ENCODE peak calls at places on chromosomes 11 and 22, in ten cellular contexts. One of them, this sample, is unnamed.
A peak's percentile ranks its signal among the peaks of the same experiment; 100 is the strongest.

GRCh38 chr22:43789452-43789851 is 22.7 kb downstream of the EFCAB6 start:
- DNase-seq in IMR-90: peak; percentile 99
- DNase-seq in osteoblast: peak; percentile 79
- DNase-seq in neuronal stem cell: no peak
- DNase-seq in A549: peak; percentile 33
- DNase-seq in astrocyte: peak; percentile 98
- DNase-seq in H1: no peak
- DNase-seq in mammary epithelial cell: peak; percentile 94
- DNase-seq in fibroblast of lung: peak; percentile 87
- DNase-seq in PC-3: peak; percentile 70
- DNase-seq in this sample: no peak

GRCh38 chr22:20885557-20886323 is 26.9 kb downstream of the SNAP29 start:
- DNase-seq in IMR-90: peak; percentile 82
- DNase-seq in osteoblast: peak; percentile 94
- DNase-seq in neuronal stem cell: peak; percentile 54
- DNase-seq in A549: peak; percentile 83
- DNase-seq in astrocyte: peak; percentile 62
- DNase-seq in H1: peak; percentile 69
- DNase-seq in mammary epithelial cell: peak; percentile 75
- DNase-seq in fibroblast of lung: peak; percentile 84
- DNase-seq in PC-3: peak; percentile 78
- DNase-seq in this sample: peak; percentile 36

GRCh38 chr11:27319065-27319464 is 44.0 kb downstream of the CCDC34 start:
- DNase-seq in IMR-90: peak; percentile 72
- DNase-seq in osteoblast: peak; percentile 66
- DNase-seq in neuronal stem cell: no peak
- DNase-seq in A549: peak; percentile 58
- DNase-seq in astrocyte: peak; percentile 89
- DNase-seq in H1: no peak
- DNase-seq in mammary epithelial cell: peak; percentile 81
- DNase-seq in fibroblast of lung: no peak
- DNase-seq in PC-3: peak; percentile 50
- DNase-seq in this sample: no peak

GRCh38 chr22:29270475-29271271 is 2.6 kb downstream of the EWSR1 start:
- DNase-seq in IMR-90: peak; percentile 58
- DNase-seq in osteoblast: peak; percentile 9
- DNase-seq in neuronal stem cell: no peak
- DNase-seq in A549: no peak
- DNase-seq in astrocyte: peak; percentile 59
- DNase-seq in H1: no peak
- DNase-seq in mammary epithelial cell: peak; percentile 11
- DNase-seq in fibroblast of lung: peak; percentile 43
- DNase-seq in PC-3: peak; percentile 54
- DNase-seq in this sample: peak; percentile 30

GRCh38 chr11:20501971-20502370 is 97.4 kb upstream of the SLC6A5 start:
- DNase-seq in IMR-90: no peak
- DNase-seq in osteoblast: no peak
- DNase-seq in neuronal stem cell: no peak
- DNase-seq in A549: no peak
- DNase-seq in astrocyte: peak; percentile 27
- DNase-seq in H1: no peak
- DNase-seq in mammary epithelial cell: peak; percentile 47
- DNase-seq in fibroblast of lung: no peak
- DNase-seq in PC-3: no peak
- DNase-seq in this sample: no peak

GRCh38 chr11:75090778-75091177 is 5.9 kb downstream of the OR2AT4 start:
- DNase-seq in IMR-90: no peak
- DNase-seq in osteoblast: no peak
- DNase-seq in neuronal stem cell: no peak
- DNase-seq in A549: no peak
- DNase-seq in astrocyte: no peak
- DNase-seq in H1: no peak
- DNase-seq in mammary epithelial cell: no peak
- DNase-seq in fibroblast of lung: no peak
- DNase-seq in PC-3: no peak
- DNase-seq in this sample: no peak

GRCh38 chr11:47332791-47333525 is 19.5 kb downstream of the MYBPC3 start:
- DNase-seq in IMR-90: no peak
- DNase-seq in osteoblast: peak; percentile 88
- DNase-seq in neuronal stem cell: no peak
- DNase-seq in A549: no peak
- DNase-seq in astrocyte: no peak
- DNase-seq in H1: no peak
- DNase-seq in mammary epithelial cell: no peak
- DNase-seq in fibroblast of lung: no peak
- DNase-seq in PC-3: no peak
- DNase-seq in this sample: no peak

GRCh38 chr22:44088976-44089570 is 65.0 kb downstream of the PARVB start:
- DNase-seq in IMR-90: peak; percentile 22
- DNase-seq in osteoblast: peak; percentile 97
- DNase-seq in neuronal stem cell: no peak
- DNase-seq in A549: no peak
- DNase-seq in astrocyte: peak; percentile 85
- DNase-seq in H1: no peak
- DNase-seq in mammary epithelial cell: peak; percentile 78
- DNase-seq in fibroblast of lung: no peak
- DNase-seq in PC-3: no peak
- DNase-seq in this sample: no peak

GRCh38 chr11:59053387-59053786 is 32.7 kb upstream of the GLYATL1B start:
- DNase-seq in IMR-90: peak; percentile 49
- DNase-seq in osteoblast: peak; percentile 27
- DNase-seq in neuronal stem cell: peak; percentile 57
- DNase-seq in A549: no peak
- DNase-seq in astrocyte: peak; percentile 8
- DNase-seq in H1: peak; percentile 25
- DNase-seq in mammary epithelial cell: peak; percentile 25
- DNase-seq in fibroblast of lung: peak; percentile 53
- DNase-seq in PC-3: peak; percentile 75
- DNase-seq in this sample: peak; percentile 76

GRCh38 chr22:43851979-43852307 is 10.4 kb downstream of the SULT4A1 start:
- DNase-seq in IMR-90: no peak
- DNase-seq in osteoblast: no peak
- DNase-seq in neuronal stem cell: no peak
- DNase-seq in A549: no peak
- DNase-seq in astrocyte: no peak
- DNase-seq in H1: no peak
- DNase-seq in mammary epithelial cell: no peak
- DNase-seq in fibroblast of lung: no peak
- DNase-seq in PC-3: no peak
- DNase-seq in this sample: no peak

GRCh38 chr11:34204396-34205279 is 99.2 kb downstream of the NAT10 start:
- DNase-seq in IMR-90: peak; percentile 63
- DNase-seq in osteoblast: peak; percentile 83
- DNase-seq in neuronal stem cell: no peak
- DNase-seq in A549: peak; percentile 93
- DNase-seq in astrocyte: peak; percentile 70
- DNase-seq in H1: no peak
- DNase-seq in mammary epithelial cell: peak; percentile 97
- DNase-seq in fibroblast of lung: no peak
- DNase-seq in PC-3: peak; percentile 97
- DNase-seq in this sample: no peak

GRCh38 chr11:84420261-84420660 is 1134.1 kb upstream of the CCDC90B start:
- DNase-seq in IMR-90: no peak
- DNase-seq in osteoblast: no peak
- DNase-seq in neuronal stem cell: peak; percentile 50
- DNase-seq in A549: no peak
- DNase-seq in astrocyte: peak; percentile 39
- DNase-seq in H1: no peak
- DNase-seq in mammary epithelial cell: no peak
- DNase-seq in fibroblast of lung: peak; percentile 2
- DNase-seq in PC-3: no peak
- DNase-seq in this sample: no peak

GRCh38 chr11:60307507-60308195 is 19.4 kb upstream of the MS4A6E start:
- DNase-seq in IMR-90: no peak
- DNase-seq in osteoblast: no peak
- DNase-seq in neuronal stem cell: no peak
- DNase-seq in A549: no peak
- DNase-seq in astrocyte: no peak
- DNase-seq in H1: no peak
- DNase-seq in mammary epithelial cell: peak; percentile 41
- DNase-seq in fibroblast of lung: no peak
- DNase-seq in PC-3: no peak
- DNase-seq in this sample: no peak

GRCh38 chr11:1702506-1702905 is 5.5 kb downstream of the KRTAP5-6 start:
- DNase-seq in IMR-90: no peak
- DNase-seq in osteoblast: no peak
- DNase-seq in neuronal stem cell: no peak
- DNase-seq in A549: no peak
- DNase-seq in astrocyte: no peak
- DNase-seq in H1: no peak
- DNase-seq in mammary epithelial cell: no peak
- DNase-seq in fibroblast of lung: no peak
- DNase-seq in PC-3: no peak
- DNase-seq in this sample: no peak

DNA sequence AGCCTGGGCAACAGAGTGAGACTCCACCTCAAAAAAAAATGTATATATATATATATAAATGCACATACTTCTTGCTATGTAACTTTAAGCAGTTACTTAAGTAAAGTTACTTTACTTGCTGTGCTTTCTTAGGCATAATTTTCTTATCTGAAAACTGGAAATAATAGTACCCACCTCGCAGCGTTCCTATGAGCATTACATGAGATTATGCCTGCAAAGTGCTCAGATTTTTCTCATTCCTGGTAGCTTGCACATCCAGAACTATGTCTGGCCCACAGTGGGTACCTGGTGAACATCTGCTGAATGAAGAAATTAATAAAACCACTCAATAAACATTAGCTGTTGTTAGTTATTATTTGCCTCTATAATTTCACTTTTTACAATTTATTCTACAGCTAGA is 6.1 kb upstream of the ROBO3 start:
- DNase-seq in IMR-90: no peak
- DNase-seq in osteoblast: no peak
- DNase-seq in neuronal stem cell: no peak
- DNase-seq in A549: no peak
- DNase-seq in astrocyte: no peak
- DNase-seq in H1: no peak
- DNase-seq in mammary epithelial cell: no peak
- DNase-seq in fibroblast of lung: no peak
- DNase-seq in PC-3: no peak
- DNase-seq in this sample: no peak
- H3K4me2 ChIP-seq in IMR-90: no peak overlapping the region
- H3K4me2 ChIP-seq in osteoblast: no peak overlapping the region
- H3K4me2 ChIP-seq in neuronal stem cell: no peak overlapping the region
- H3K4me2 ChIP-seq in A549: no peak overlapping the region
- H3K4me2 ChIP-seq in astrocyte: no peak overlapping the region
- H3K4me2 ChIP-seq in H1: no peak overlapping the region
- H3K4me2 ChIP-seq in mammary epithelial cell: no peak overlapping the region
- H3K4me2 ChIP-seq in fibroblast of lung: no peak overlapping the region
- H3K4me2 ChIP-seq in PC-3: no peak overlapping the region
- H3K4me2 ChIP-seq in this sample: no peak overlapping the region

DNA sequence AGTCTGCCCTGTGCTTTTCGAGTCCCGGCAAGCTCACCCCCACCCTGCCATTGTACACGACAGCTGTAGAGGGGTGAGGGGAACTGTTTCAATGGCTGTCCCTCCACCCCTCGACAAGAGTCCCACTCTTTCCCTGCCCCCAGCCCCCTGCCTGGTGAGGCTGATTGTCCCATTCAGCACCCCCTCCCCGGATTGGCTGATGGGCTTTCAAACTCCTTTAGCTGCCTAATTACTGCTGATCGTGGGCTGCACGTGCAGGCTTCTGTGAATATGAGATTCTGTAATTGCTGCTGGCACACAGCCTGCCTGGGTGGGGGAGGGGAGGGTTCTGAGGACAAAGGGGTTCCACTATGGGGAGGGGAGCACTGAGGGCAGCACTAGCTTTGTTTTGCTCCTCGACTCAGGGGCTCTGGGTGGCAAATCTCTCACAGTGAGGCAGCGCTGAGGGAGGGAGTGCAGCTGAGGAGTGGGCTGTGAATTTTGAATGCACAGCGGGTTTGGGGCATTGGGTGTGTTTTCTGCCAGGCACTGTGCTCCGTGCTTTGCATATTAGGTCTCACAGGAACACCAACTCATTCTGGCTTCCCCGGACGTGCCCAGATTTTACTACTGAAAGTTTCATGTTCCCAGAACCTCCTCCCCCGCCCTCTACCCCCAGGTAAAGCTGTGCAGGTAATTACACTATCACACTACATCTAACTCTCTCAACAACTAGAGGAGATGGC is 42.5 kb upstream of the ACCSL start:
- DNase-seq in IMR-90: no peak
- DNase-seq in osteoblast: no peak
- DNase-seq in neuronal stem cell: peak; percentile 52
- DNase-seq in A549: no peak
- DNase-seq in astrocyte: no peak
- DNase-seq in H1: no peak
- DNase-seq in mammary epithelial cell: no peak
- DNase-seq in fibroblast of lung: no peak
- DNase-seq in PC-3: no peak
- DNase-seq in this sample: no peak
- H3K4me2 ChIP-seq in IMR-90: no peak overlapping the region
- H3K4me2 ChIP-seq in osteoblast: no peak overlapping the region
- H3K4me2 ChIP-seq in neuronal stem cell: no peak overlapping the region
- H3K4me2 ChIP-seq in A549: no peak overlapping the region
- H3K4me2 ChIP-seq in astrocyte: no peak overlapping the region
- H3K4me2 ChIP-seq in H1: no peak overlapping the region
- H3K4me2 ChIP-seq in mammary epithelial cell: no peak overlapping the region
- H3K4me2 ChIP-seq in fibroblast of lung: no peak overlapping the region
- H3K4me2 ChIP-seq in PC-3: no peak overlapping the region
- H3K4me2 ChIP-seq in this sample: peak overlapping the region; percentile 34

DNA sequence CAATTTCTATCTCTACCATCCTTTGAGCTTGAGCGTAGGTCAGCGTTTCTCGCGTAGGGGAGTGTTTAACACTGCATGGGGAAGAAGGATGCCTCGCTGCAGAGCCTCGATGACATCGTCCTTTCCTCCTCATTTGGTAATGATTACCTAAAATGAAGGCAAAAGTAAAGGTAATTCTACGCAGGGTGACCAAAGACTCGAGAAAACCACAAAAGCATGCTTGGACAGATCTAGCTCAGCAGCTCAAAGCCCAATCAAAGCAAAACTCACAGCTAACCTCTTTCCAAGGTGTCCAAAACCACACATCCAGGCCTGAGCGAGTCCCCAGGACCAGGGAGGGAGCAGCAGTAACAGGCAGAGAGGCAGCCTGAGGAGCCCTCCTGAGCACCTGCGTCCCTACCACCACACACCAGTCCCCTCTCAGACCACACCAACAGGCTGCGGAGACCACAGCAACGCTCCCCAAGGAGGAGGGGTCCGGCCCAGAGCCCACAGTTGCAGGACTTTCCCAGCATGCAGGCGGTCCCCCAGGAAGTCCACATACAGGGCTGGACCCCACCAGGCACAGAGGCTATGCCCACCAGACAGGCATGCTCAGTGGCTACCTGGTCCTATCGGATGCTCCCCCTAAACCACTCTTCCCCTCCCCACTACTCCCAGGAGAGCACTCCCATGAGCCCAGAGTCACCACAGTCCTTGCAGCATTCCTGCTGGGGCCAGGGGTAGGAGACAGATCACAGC is 3.3 kb downstream of the BRD1 start:
- DNase-seq in IMR-90: no peak
- DNase-seq in osteoblast: peak; percentile 53
- DNase-seq in neuronal stem cell: no peak
- DNase-seq in A549: no peak
- DNase-seq in astrocyte: no peak
- DNase-seq in H1: no peak
- DNase-seq in mammary epithelial cell: peak; percentile 58
- DNase-seq in fibroblast of lung: no peak
- DNase-seq in PC-3: no peak
- DNase-seq in this sample: no peak
- H3K4me2 ChIP-seq in IMR-90: no peak overlapping the region
- H3K4me2 ChIP-seq in osteoblast: peak overlapping the region; percentile 97
- H3K4me2 ChIP-seq in neuronal stem cell: no peak overlapping the region
- H3K4me2 ChIP-seq in A549: no peak overlapping the region
- H3K4me2 ChIP-seq in astrocyte: peak overlapping the region; percentile 95
- H3K4me2 ChIP-seq in H1: no peak overlapping the region
- H3K4me2 ChIP-seq in mammary epithelial cell: peak overlapping the region; percentile 32
- H3K4me2 ChIP-seq in fibroblast of lung: no peak overlapping the region
- H3K4me2 ChIP-seq in PC-3: no peak overlapping the region
- H3K4me2 ChIP-seq in this sample: no peak overlapping the region

GRCh38 chr11:17161515-17161914 is 46.3 kb downstream of the PIK3C2A start:
- DNase-seq in IMR-90: no peak
- DNase-seq in osteoblast: no peak
- DNase-seq in neuronal stem cell: no peak
- DNase-seq in A549: no peak
- DNase-seq in astrocyte: no peak
- DNase-seq in H1: no peak
- DNase-seq in mammary epithelial cell: no peak
- DNase-seq in fibroblast of lung: no peak
- DNase-seq in PC-3: no peak
- DNase-seq in this sample: peak; percentile 24
- H3K4me2 ChIP-seq in IMR-90: no peak overlapping the region
- H3K4me2 ChIP-seq in osteoblast: no peak overlapping the region
- H3K4me2 ChIP-seq in neuronal stem cell: no peak overlapping the region
- H3K4me2 ChIP-seq in A549: no peak overlapping the region
- H3K4me2 ChIP-seq in astrocyte: no peak overlapping the region
- H3K4me2 ChIP-seq in H1: no peak overlapping the region
- H3K4me2 ChIP-seq in mammary epithelial cell: no peak overlapping the region
- H3K4me2 ChIP-seq in fibroblast of lung: no peak overlapping the region
- H3K4me2 ChIP-seq in PC-3: no peak overlapping the region
- H3K4me2 ChIP-seq in this sample: peak overlapping the region; percentile 19